ENCODE peak calls at places on chromosomes 6 and 20, in five cellular contexts. H, V, J, Y and W are unnamed samples.

GRCh38 chr6:167799033-167799933 is 27.4 kb upstream of the AFDN start:
- DNase-seq in Y (no peak), J (no peak), H (peak), V (no peak), W (no peak)

GRCh38 chr6:161354241-161354840 is 80.5 kb upstream of the AGPAT4 start:
- DNase-seq in V (no peak), Y (no peak), H (no peak), J (no peak), W (no peak)

GRCh38 chr6:87965806-87966205 is 81.8 kb upstream of the SPACA1 start:
- DNase-seq in J (no peak), Y (no peak), V (no peak), H (no peak), W (no peak)

GRCh38 chr6:31008165-31008564 is 2.1 kb upstream of the MUC22 start:
- DNase-seq in V (no peak), H (no peak), Y (no peak), J (no peak), W (no peak)

GRCh38 chr6:169723991-169724553 is at the start of gene PHF10:
- DNase-seq in Y (peak), V (no peak), J (peak), H (peak), W (no peak)

GRCh38 chr6:72182337-72183246 is 296.2 kb downstream of the RIMS1 start:
- DNase-seq in Y (peak), H (peak), J (no peak), V (peak), W (no peak)

GRCh38 chr6:155955038-155955437 is 499.4 kb upstream of the NOX3 start:
- DNase-seq in V (no peak), H (no peak), Y (no peak), J (no peak), W (no peak)

GRCh38 chr20:57006411-57007170 is 259.9 kb downstream of the BMP7 start:
- DNase-seq in J (no peak), Y (peak), H (no peak), V (no peak), W (peak)

GRCh38 chr6:54579011-54579410 is 267.6 kb upstream of the FAM83B start:
- DNase-seq in Y (no peak), V (no peak), H (no peak), J (no peak), W (no peak)

GRCh38 chr6:78910611-78911134 is 43.3 kb downstream of the IRAK1BP1 start:
- DNase-seq in V (no peak), H (peak), J (no peak), Y (no peak), W (no peak)

GRCh38 chr6:52104979-52105378 is 17.6 kb upstream of the PKHD1 start:
- DNase-seq in V (no peak), J (no peak), Y (no peak), H (no peak), W (no peak)

GRCh38 chr6:9581155-9581554 is 833.7 kb downstream of the TFAP2A start:
- DNase-seq in H (no peak), Y (no peak), V (no peak), J (no peak), W (no peak)

GRCh38 chr6:166784691-166785090 is 157.6 kb upstream of the RPS6KA2 start:
- DNase-seq in H (no peak), J (no peak), Y (no peak), V (peak), W (no peak)

GRCh38 chr6:134363323-134364039 is 45.6 kb upstream of the SGK1 start:
- DNase-seq in H (no peak), Y (peak), J (no peak), V (peak), W (no peak)

GRCh38 chr6:20172842-20173456 is 39.3 kb downstream of the MBOAT1 start:
- DNase-seq in J (no peak), H (no peak), Y (no peak), V (no peak), W (no peak)

GRCh38 chr6:16168121-16168520 is 39.2 kb downstream of the MYLIP start:
- DNase-seq in V (no peak), H (no peak), Y (no peak), J (peak), W (no peak)
- TF ChIP-seq RCOR1 in V (no peak), H (no peak), Y (no peak), J (no peak), W (no peak)

GRCh38 chr6:135411339-135411738 is 86.2 kb downstream of the AHI1 start:
- DNase-seq in V (no peak), Y (no peak), J (peak), H (no peak), W (no peak)
- TF ChIP-seq RCOR1 in V (no peak), Y (no peak), J (no peak), H (no peak), W (no peak)

DNA sequence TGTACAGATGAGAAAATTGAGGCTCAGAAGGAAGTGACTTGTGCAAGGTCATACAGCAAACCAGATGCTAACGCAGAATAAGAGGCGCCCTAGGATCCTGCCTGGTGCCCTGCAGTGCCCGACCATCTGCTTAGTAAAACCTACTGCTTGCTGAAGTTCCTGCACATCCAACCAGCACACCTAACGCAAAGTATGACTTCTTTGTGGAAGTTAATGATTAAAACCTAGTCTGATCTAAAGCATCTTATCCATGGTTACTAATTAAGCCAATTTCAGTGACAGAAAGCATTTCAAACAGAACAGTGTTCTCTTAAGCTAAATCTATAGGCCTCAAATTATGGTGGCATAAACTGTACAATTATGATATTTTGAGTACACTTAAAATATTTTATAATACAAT is 37.3 kb upstream of the BEND3 start:
- DNase-seq in V (no peak), Y (no peak), H (no peak), J (no peak), W (no peak)
- TF ChIP-seq RCOR1 in V (no peak), Y (no peak), H (no peak), J (no peak), W (no peak)

GRCh38 chr6:454148-454991 is 62.8 kb downstream of the IRF4 start:
- DNase-seq in Y (no peak), V (no peak), J (no peak), H (no peak), W (no peak)

GRCh38 chr6:451336-451735 is 59.8 kb downstream of the IRF4 start:
- DNase-seq in V (no peak), Y (no peak), H (no peak), J (no peak), W (no peak)

GRCh38 chr6:453152-453551 is 61.6 kb downstream of the IRF4 start:
- DNase-seq in Y (no peak), H (peak), V (no peak), J (no peak), W (no peak)

GRCh38 chr6:451847-452246 is 60.3 kb downstream of the IRF4 start:
- DNase-seq in J (no peak), V (no peak), Y (no peak), H (no peak), W (no peak)

GRCh38 chr6:452301-453067 is 60.9 kb downstream of the IRF4 start:
- DNase-seq in H (no peak), V (no peak), J (no peak), Y (no peak), W (no peak)
- TF ChIP-seq RCOR1 in H (no peak), V (no peak), J (no peak), Y (no peak), W (no peak)

DNA sequence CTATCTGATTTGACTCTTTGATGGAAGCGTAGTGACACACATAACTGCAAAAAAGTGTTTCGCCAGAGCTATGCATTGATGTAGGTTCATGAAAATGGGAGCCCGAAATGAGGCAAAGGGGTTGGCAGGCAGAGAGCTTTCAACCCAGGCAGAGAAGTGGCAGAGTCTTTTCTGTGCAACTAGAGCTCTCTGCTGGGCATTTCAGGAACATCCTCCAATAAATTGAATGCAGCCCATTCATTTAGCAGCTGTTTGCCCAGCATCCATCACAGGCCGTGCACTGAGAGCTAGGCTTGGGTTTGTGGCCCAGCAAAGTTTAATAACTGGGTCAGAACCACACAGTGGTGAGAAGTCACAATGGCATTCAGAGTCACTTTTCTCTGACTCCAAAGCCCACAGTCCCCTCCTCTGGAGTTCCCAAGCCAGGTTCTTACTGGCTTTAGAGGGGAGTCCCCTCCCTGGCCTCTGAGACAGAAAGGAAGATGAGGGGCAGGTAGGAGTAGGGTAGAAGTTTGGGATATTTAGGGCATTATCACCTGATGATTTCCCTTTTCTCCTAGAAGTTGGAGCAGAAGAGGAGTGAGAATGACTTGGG is 31.8 kb upstream of the ELMO2 start:
- DNase-seq in Y (peak), J (peak), V (peak), H (peak), W (no peak)
- TF ChIP-seq RCOR1 in Y (no peak), J (no peak), V (no peak), H (no peak), W (no peak)

GRCh38 chr6:89980353-89980752 is 86.1 kb downstream of the GJA10 start:
- DNase-seq in Y (no peak), V (no peak), H (no peak), J (no peak), W (no peak)

GRCh38 chr6:89979473-89980119 is 85.3 kb downstream of the GJA10 start:
- DNase-seq in Y (no peak), H (no peak), J (no peak), V (no peak), W (no peak)

GRCh38 chr6:89976141-89977020 is 82.1 kb downstream of the GJA10 start:
- DNase-seq in J (no peak), V (no peak), Y (no peak), H (no peak), W (no peak)

GRCh38 chr6:89978749-89979145 is 84.5 kb downstream of the GJA10 start:
- DNase-seq in Y (no peak), J (no peak), H (no peak), V (no peak), W (no peak)

DNA sequence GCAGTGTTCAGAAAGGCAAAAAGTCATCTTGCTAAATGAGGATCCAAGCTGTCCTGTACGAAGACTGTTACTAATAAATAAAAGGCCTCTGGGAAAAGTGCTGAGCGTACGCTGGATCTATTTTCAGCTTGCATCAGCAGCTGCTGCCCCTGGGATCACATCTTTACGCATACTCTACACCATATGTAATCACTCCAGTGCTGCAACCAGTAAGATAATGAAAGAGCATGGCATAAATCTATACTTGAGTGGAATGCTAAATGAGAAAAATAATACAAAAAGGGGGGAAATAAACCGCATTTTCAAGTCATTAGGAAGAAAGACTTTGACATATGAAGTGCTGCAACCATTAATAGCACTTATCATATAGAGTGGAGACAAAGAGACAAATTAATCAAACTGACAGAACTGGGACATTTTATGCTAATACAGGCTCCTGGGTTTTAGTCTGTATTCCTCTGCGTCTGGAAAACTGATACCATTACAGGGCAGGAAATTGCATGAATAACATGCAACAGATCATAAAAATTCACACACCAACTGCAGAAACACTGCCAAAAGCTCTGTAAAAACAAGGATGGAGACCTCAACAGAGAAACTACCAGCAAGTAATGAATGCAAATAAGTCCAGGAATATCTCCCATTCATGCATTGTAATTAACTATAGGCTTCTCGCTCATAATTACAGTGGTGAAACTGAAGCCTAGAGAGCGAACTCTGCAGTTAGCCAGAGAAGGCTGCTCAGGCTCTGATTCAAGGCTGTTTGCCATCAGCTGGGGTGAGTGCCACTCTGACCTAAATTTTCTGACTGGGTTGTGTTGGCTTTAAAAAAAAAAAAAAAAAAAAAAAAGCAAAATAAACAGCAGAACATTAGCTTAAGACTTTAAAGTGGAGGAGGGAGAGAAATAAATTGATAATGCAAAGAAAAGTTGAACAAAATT is 83.8 kb downstream of the GJA10 start:
- DNase-seq in H (peak), V (peak), Y (no peak), J (no peak), W (no peak)
- TF ChIP-seq RCOR1 in H (peak), V (no peak), Y (no peak), J (no peak), W (no peak)

GRCh38 chr6:105598264-105598663 is 195.4 kb upstream of the PREP start:
- DNase-seq in H (no peak), Y (no peak), J (no peak), V (no peak), W (no peak)
- TF ChIP-seq RCOR1 in H (no peak), Y (no peak), J (no peak), V (no peak), W (no peak)

GRCh38 chr6:106511274-106512047 is 117.8 kb downstream of the RTN4IP1 start:
- DNase-seq in J (no peak), Y (no peak), H (peak), V (no peak), W (no peak)

GRCh38 chr6:106512048-106512957 is 117.0 kb downstream of the RTN4IP1 start:
- DNase-seq in H (peak), Y (peak), J (no peak), V (no peak), W (no peak)

GRCh38 chr6:106509420-106510089 is 119.7 kb downstream of the RTN4IP1 start:
- DNase-seq in H (peak), V (no peak), J (no peak), Y (no peak), W (no peak)

GRCh38 chr6:106508836-106509235 is 120.5 kb downstream of the RTN4IP1 start:
- DNase-seq in V (peak), J (no peak), H (no peak), Y (no peak), W (no peak)

GRCh38 chr6:106510090-106510970 is 119.0 kb downstream of the RTN4IP1 start:
- DNase-seq in Y (peak), V (no peak), H (peak), J (no peak), W (no peak)
- TF ChIP-seq RCOR1 in Y (no peak), V (no peak), H (no peak), J (no peak), W (no peak)

GRCh38 chr20:6483727-6484126 is 283.8 kb upstream of the BMP2 start:
- DNase-seq in J (no peak), V (no peak), Y (no peak), H (no peak), W (no peak)
- TF ChIP-seq RCOR1 in J (no peak), V (no peak), Y (no peak), H (no peak), W (no peak)